ENCODE peak calls at places on chromosomes 7 and 10, in nine cellular contexts. T is HCEC 1CT, C is hypothalamus, A is LHCN-M2, P is prostate gland, J is GM12865, H is occipital lobe, E is HTR-8/SVneo, G is thyroid gland. X is an unnamed sample.

GRCh38 chr7:144786522-144786921 is 49.3 kb downstream of the TPK1 start:
- DNase-seq in T (peak), C (no peak), A (no peak), P (no peak), J (no peak), H (no peak), E (no peak), G (no peak), X (no peak)

GRCh38 chr7:5234852-5235831 is 45.1 kb downstream of the WIPI2 start:
- DNase-seq in T (peak), C (no peak), A (peak), P (peak), J (peak), H (no peak), E (no peak), G (peak), X (no peak)

GRCh38 chr10:11865561-11865960 is 42.4 kb downstream of the PROSER2 start:
- DNase-seq in T (no peak), C (no peak), A (no peak), P (no peak), J (no peak), H (no peak), E (no peak), G (no peak), X (no peak)

GRCh38 chr7:97317575-97317974 is 200.1 kb downstream of the SDHAF3 start:
- DNase-seq in T (peak), C (no peak), A (peak), P (no peak), J (no peak), H (no peak), E (no peak), G (no peak), X (no peak)

GRCh38 chr10:69769395-69769989 is 32.2 kb upstream of the COL13A1 start:
- DNase-seq in T (peak), C (no peak), A (peak), P (no peak), J (no peak), H (no peak), E (peak), G (no peak), X (no peak)

GRCh38 chr10:124558901-124559321 is 97.3 kb downstream of the LHPP start:
- DNase-seq in T (peak), C (no peak), A (peak), P (no peak), J (no peak), H (no peak), E (no peak), G (no peak), X (no peak)

GRCh38 chr10:119207367-119207668 is at the start of gene GRK5:
- DNase-seq in T (peak), C (peak), A (peak), P (peak), J (peak), H (peak), E (peak), G (peak), X (peak)

GRCh38 chr7:18558910-18559309 is 63.4 kb downstream of the HDAC9 start:
- DNase-seq in T (no peak), C (no peak), A (no peak), P (no peak), J (no peak), H (no peak), E (no peak), G (no peak), X (no peak)

GRCh38 chr7:113890326-113891030 is 28.3 kb downstream of the PPP1R3A start:
- DNase-seq in T (peak), C (no peak), A (no peak), P (no peak), J (no peak), H (no peak), E (no peak), G (no peak), X (no peak)

GRCh38 chr7:50229964-50230363 is 74.6 kb upstream of the IKZF1 start:
- DNase-seq in T (no peak), C (no peak), A (peak), P (no peak), J (peak), H (no peak), E (no peak), G (no peak), X (no peak)

GRCh38 chr10:66805610-66806009 is 120.2 kb upstream of the LRRTM3 start:
- DNase-seq in T (no peak), C (no peak), A (no peak), P (no peak), J (no peak), H (no peak), E (no peak), G (no peak), X (no peak)

GRCh38 chr10:52979295-52980025 is 206.9 kb upstream of the MBL2 start:
- DNase-seq in T (no peak), C (no peak), A (no peak), P (no peak), J (no peak), H (no peak), E (no peak), G (no peak), X (no peak)

GRCh38 chr10:73887038-73888015 is 13.0 kb upstream of the CAMK2G start:
- DNase-seq in T (peak), C (peak), A (peak), P (peak), J (no peak), H (peak), E (peak), G (peak), X (no peak)

X was measured in HL-60.